ENCODE peak calls at places on chromosomes 6 and 20, in nine cellular contexts. Y, J, W, T, M, S, N, P and L are unnamed samples.

GRCh38 chr6:106477790-106478189 is 117.3 kb downstream of the CRYBG1 start:
- DNase-seq in T (no peak), M (no peak), P (no peak), S (no peak), N (no peak), J (no peak), Y (peak; percentile 9), W (peak; percentile 66), L (peak; percentile 55)

GRCh38 chr6:57013501-57013900 is 33.0 kb upstream of the KIAA1586 start:
- DNase-seq in S (peak; percentile 28), J (no peak), N (no peak), P (peak; percentile 72), W (peak; percentile 91), M (no peak), T (no peak), Y (no peak), L (peak; percentile 51)

GRCh38 chr6:118580585-118581419 is 32.7 kb downstream of the PLN start:
- DNase-seq in S (peak; percentile 58), P (peak; percentile 24), T (peak; percentile 64), M (peak; percentile 13), W (peak; percentile 94), J (no peak), N (no peak), Y (peak; percentile 47), L (peak; percentile 47)

GRCh38 chr20:40493551-40493950 is 195.5 kb downstream of the MAFB start:
- DNase-seq in J (no peak), N (no peak), P (no peak), Y (no peak), T (no peak), S (no peak), M (no peak), W (peak; percentile 94), L (no peak)

GRCh38 chr20:57896017-57896416 is 186.2 kb upstream of the PMEPA1 start:
- DNase-seq in S (no peak), W (no peak), J (no peak), Y (no peak), M (no peak), N (no peak), T (no peak), P (no peak), L (no peak)

GRCh38 chr6:11486051-11486450 is 51.5 kb upstream of the TMEM170B start:
- DNase-seq in W (no peak), S (no peak), M (no peak), T (no peak), P (no peak), J (no peak), N (no peak), Y (no peak), L (no peak)

GRCh38 chr20:62892348-62893304 is 31.0 kb upstream of the TCFL5 start:
- DNase-seq in P (no peak), W (no peak), N (no peak), J (no peak), Y (no peak), M (no peak), T (no peak), S (no peak), L (no peak)

GRCh38 chr20:21968486-21968885 is 263.0 kb downstream of the PAX1 start:
- DNase-seq in J (no peak), Y (no peak), M (no peak), N (no peak), W (no peak), T (no peak), S (no peak), P (no peak), L (no peak)

GRCh38 chr6:68196645-68197044 is 438.4 kb upstream of the ADGRB3 start:
- DNase-seq in P (no peak), T (no peak), W (peak; percentile 61), Y (peak; percentile 25), J (no peak), M (no peak), N (no peak), S (no peak), L (peak; percentile 41)

GRCh38 chr20:34010405-34010895 is 16.7 kb downstream of the RALY start:
- DNase-seq in P (no peak), J (no peak), Y (no peak), N (no peak), S (no peak), T (no peak), W (no peak), M (no peak), L (no peak)

GRCh38 chr6:43984442-43985321 is 142.6 kb downstream of the MRPL14 start:
- DNase-seq in N (no peak), T (peak; percentile 70), Y (no peak), S (no peak), M (no peak), P (no peak), J (no peak), W (no peak), L (no peak)

GRCh38 chr20:51650685-51651134 is 108.2 kb upstream of the NFATC2 start:
- DNase-seq in S (no peak), M (no peak), Y (no peak), N (no peak), W (peak; percentile 55), P (peak; percentile 68), J (no peak), T (no peak), L (no peak)

GRCh38 chr6:137497722-137498463 is 3.7 kb upstream of the OLIG3 start:
- DNase-seq in W (no peak), P (no peak), M (no peak), T (no peak), S (no peak), J (no peak), Y (no peak), N (no peak), L (no peak)

GRCh38 chr6:13767121-13767794 is 47.1 kb downstream of the MCUR1 start:
- DNase-seq in M (no peak), W (no peak), N (no peak), P (no peak), T (peak; percentile 34), J (no peak), Y (no peak), S (peak; percentile 3), L (peak; percentile 64)

GRCh38 chr20:61886721-61887658 is 178.7 kb downstream of the TAF4 start:
- DNase-seq in S (no peak), W (peak; percentile 25), J (no peak), P (peak; percentile 25), N (no peak), Y (peak; percentile 56), M (peak; percentile 45), T (peak; percentile 22), L (peak; percentile 82)

GRCh38 chr6:138909975-138910374 is 78.1 kb downstream of the REPS1 start:
- DNase-seq in J (no peak), N (no peak), T (no peak), M (no peak), Y (no peak), S (no peak), P (no peak), W (no peak), L (no peak)

GRCh38 chr6:35929601-35930000 is 8.7 kb upstream of the SRPK1 start:
- DNase-seq in T (no peak), J (no peak), S (no peak), W (no peak), M (no peak), Y (no peak), N (no peak), P (no peak), L (no peak)